ENCODE peak calls at places on chromosomes 7 and 10, in nine cellular contexts. One of them, this sample, is unnamed. For H3K9me3, the result is how much of the 10 kb centered on the place peaks cover.

GRCh38 chr10:34098817-34099567 is 716.1 kb downstream of the PARD3 start:
- DNase-seq in esophagus muscularis mucosa: no peak
- DNase-seq in right atrium auricular region: no peak
- DNase-seq in CD8-positive, alpha-beta T cell: no peak
- DNase-seq in Panc1: no peak
- DNase-seq in ovary: no peak
- DNase-seq in testis: no peak
- DNase-seq in left ventricle myocardium inferior: no peak
- DNase-seq in pancreas: no peak
- DNase-seq in this sample: no peak

GRCh38 chr10:101938316-101939272 is 95.0 kb upstream of the KCNIP2 start:
- DNase-seq in left ventricle myocardium inferior: no peak
- DNase-seq in testis: peak
- DNase-seq in ovary: peak
- DNase-seq in right atrium auricular region: no peak
- DNase-seq in esophagus muscularis mucosa: no peak
- DNase-seq in CD8-positive, alpha-beta T cell: no peak
- DNase-seq in Panc1: peak
- DNase-seq in pancreas: no peak
- DNase-seq in this sample: no peak

GRCh38 chr7:27873981-27874957 is 134.3 kb downstream of the TAX1BP1 start:
- DNase-seq in esophagus muscularis mucosa: no peak
- DNase-seq in Panc1: peak
- DNase-seq in left ventricle myocardium inferior: peak
- DNase-seq in testis: peak
- DNase-seq in ovary: peak
- DNase-seq in right atrium auricular region: no peak
- DNase-seq in CD8-positive, alpha-beta T cell: no peak
- DNase-seq in pancreas: peak
- DNase-seq in this sample: peak

GRCh38 chr7:2856388-2857169 is 12.5 kb upstream of the GNA12 start:
- DNase-seq in Panc1: no peak
- DNase-seq in ovary: no peak
- DNase-seq in right atrium auricular region: no peak
- DNase-seq in left ventricle myocardium inferior: no peak
- DNase-seq in esophagus muscularis mucosa: no peak
- DNase-seq in pancreas: no peak
- DNase-seq in testis: no peak
- DNase-seq in CD8-positive, alpha-beta T cell: no peak
- DNase-seq in this sample: no peak

GRCh38 chr7:43757073-43757720 is 1.3 kb upstream of the BLVRA start:
- DNase-seq in Panc1: no peak
- DNase-seq in right atrium auricular region: no peak
- DNase-seq in esophagus muscularis mucosa: peak
- DNase-seq in left ventricle myocardium inferior: no peak
- DNase-seq in CD8-positive, alpha-beta T cell: no peak
- DNase-seq in ovary: no peak
- DNase-seq in pancreas: no peak
- DNase-seq in testis: no peak
- DNase-seq in this sample: no peak

GRCh38 chr7:82413237-82413636 is 30.3 kb downstream of the CACNA2D1 start:
- DNase-seq in esophagus muscularis mucosa: no peak
- DNase-seq in ovary: no peak
- DNase-seq in left ventricle myocardium inferior: peak
- DNase-seq in pancreas: no peak
- DNase-seq in testis: no peak
- DNase-seq in CD8-positive, alpha-beta T cell: no peak
- DNase-seq in Panc1: no peak
- DNase-seq in right atrium auricular region: no peak
- DNase-seq in this sample: no peak

GRCh38 chr10:490891-491571 is 198.4 kb downstream of the DIP2C start:
- DNase-seq in CD8-positive, alpha-beta T cell: no peak
- DNase-seq in left ventricle myocardium inferior: peak
- DNase-seq in pancreas: no peak
- DNase-seq in right atrium auricular region: peak
- DNase-seq in Panc1: no peak
- DNase-seq in esophagus muscularis mucosa: no peak
- DNase-seq in testis: no peak
- DNase-seq in ovary: peak
- DNase-seq in this sample: peak

GRCh38 chr7:104005197-104005596 is 15.7 kb upstream of the RELN start:
- DNase-seq in CD8-positive, alpha-beta T cell: no peak
- DNase-seq in right atrium auricular region: no peak
- DNase-seq in pancreas: no peak
- DNase-seq in Panc1: no peak
- DNase-seq in testis: no peak
- DNase-seq in left ventricle myocardium inferior: no peak
- DNase-seq in esophagus muscularis mucosa: no peak
- DNase-seq in ovary: no peak
- DNase-seq in this sample: no peak

GRCh38 chr10:114631678-114632417 is 26.2 kb downstream of the ABLIM1 start:
- DNase-seq in CD8-positive, alpha-beta T cell: no peak
- DNase-seq in ovary: peak
- DNase-seq in esophagus muscularis mucosa: no peak
- DNase-seq in left ventricle myocardium inferior: peak
- DNase-seq in pancreas: peak
- DNase-seq in testis: peak
- DNase-seq in Panc1: no peak
- DNase-seq in right atrium auricular region: peak
- DNase-seq in this sample: no peak

GRCh38 chr10:88687853-88688467 is 18.1 kb upstream of the LIPK start:
- DNase-seq in ovary: no peak
- DNase-seq in esophagus muscularis mucosa: no peak
- DNase-seq in right atrium auricular region: no peak
- DNase-seq in testis: no peak
- DNase-seq in left ventricle myocardium inferior: no peak
- DNase-seq in pancreas: no peak
- DNase-seq in Panc1: no peak
- DNase-seq in CD8-positive, alpha-beta T cell: no peak
- DNase-seq in this sample: no peak

GRCh38 chr10:105195831-105196230 is 554.7 kb downstream of the SORCS3 start:
- DNase-seq in esophagus muscularis mucosa: no peak
- DNase-seq in testis: no peak
- DNase-seq in left ventricle myocardium inferior: no peak
- DNase-seq in Panc1: no peak
- DNase-seq in CD8-positive, alpha-beta T cell: no peak
- DNase-seq in ovary: no peak
- DNase-seq in pancreas: no peak
- DNase-seq in right atrium auricular region: no peak
- DNase-seq in this sample: no peak

GRCh38 chr7:73520673-73521635 is 1.1 kb downstream of the BAZ1B start:
- DNase-seq in CD8-positive, alpha-beta T cell: no peak
- DNase-seq in testis: no peak
- DNase-seq in pancreas: no peak
- DNase-seq in left ventricle myocardium inferior: no peak
- DNase-seq in esophagus muscularis mucosa: no peak
- DNase-seq in right atrium auricular region: no peak
- DNase-seq in ovary: no peak
- DNase-seq in Panc1: no peak
- DNase-seq in this sample: no peak

GRCh38 chr10:97551271-97551670 is 21.3 kb upstream of the ANKRD2 start:
- DNase-seq in Panc1: no peak
- DNase-seq in right atrium auricular region: no peak
- DNase-seq in testis: no peak
- DNase-seq in esophagus muscularis mucosa: no peak
- DNase-seq in pancreas: peak
- DNase-seq in CD8-positive, alpha-beta T cell: no peak
- DNase-seq in ovary: no peak
- DNase-seq in left ventricle myocardium inferior: no peak
- DNase-seq in this sample: no peak

GRCh38 chr10:92876509-92877036 is 28.3 kb downstream of the EXOC6 start:
- DNase-seq in CD8-positive, alpha-beta T cell: no peak
- DNase-seq in esophagus muscularis mucosa: no peak
- DNase-seq in testis: no peak
- DNase-seq in Panc1: no peak
- DNase-seq in right atrium auricular region: no peak
- DNase-seq in left ventricle myocardium inferior: no peak
- DNase-seq in ovary: no peak
- DNase-seq in pancreas: no peak
- DNase-seq in this sample: no peak

GRCh38 chr10:110912374-110912773 is 6.6 kb downstream of the BBIP1 start:
- DNase-seq in ovary: no peak
- DNase-seq in Panc1: no peak
- DNase-seq in testis: no peak
- DNase-seq in left ventricle myocardium inferior: no peak
- DNase-seq in pancreas: no peak
- DNase-seq in right atrium auricular region: no peak
- DNase-seq in esophagus muscularis mucosa: no peak
- DNase-seq in CD8-positive, alpha-beta T cell: no peak
- DNase-seq in this sample: no peak

GRCh38 chr10:92124524-92125168 is 166.2 kb downstream of the CPEB3 start:
- DNase-seq in pancreas: no peak
- DNase-seq in Panc1: no peak
- DNase-seq in right atrium auricular region: no peak
- DNase-seq in left ventricle myocardium inferior: no peak
- DNase-seq in esophagus muscularis mucosa: no peak
- DNase-seq in CD8-positive, alpha-beta T cell: no peak
- DNase-seq in testis: no peak
- DNase-seq in ovary: peak
- DNase-seq in this sample: peak

DNA sequence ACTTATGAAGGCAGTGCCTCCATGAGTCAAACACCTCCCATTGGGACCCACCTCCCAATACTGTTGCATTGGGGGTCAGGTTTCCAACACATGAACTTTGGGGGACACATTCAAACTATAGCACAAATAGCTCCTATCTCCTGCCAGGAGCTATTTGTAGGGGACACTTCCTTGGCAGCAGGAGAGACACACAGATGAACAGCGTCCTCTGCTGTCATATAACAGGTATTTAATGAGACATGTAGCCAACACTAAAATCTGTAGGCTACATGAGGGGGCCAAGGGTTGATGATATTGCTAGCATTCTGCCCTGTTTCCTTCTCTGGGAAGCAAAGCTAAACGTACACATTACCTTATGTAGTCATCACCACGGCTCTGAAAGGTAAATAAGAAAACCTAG is 2.6 kb upstream of the GPR26 start:
- DNase-seq in CD8-positive, alpha-beta T cell: no peak
- DNase-seq in left ventricle myocardium inferior: no peak
- DNase-seq in ovary: no peak
- DNase-seq in right atrium auricular region: no peak
- DNase-seq in Panc1: no peak
- DNase-seq in esophagus muscularis mucosa: no peak
- DNase-seq in pancreas: no peak
- DNase-seq in testis: no peak
- DNase-seq in this sample: no peak
- TF ChIP-seq CTCF in CD8-positive, alpha-beta T cell: no peak
- TF ChIP-seq CTCF in left ventricle myocardium inferior: no peak
- TF ChIP-seq CTCF in ovary: no peak
- TF ChIP-seq CTCF in right atrium auricular region: no peak
- TF ChIP-seq CTCF in Panc1: no peak
- TF ChIP-seq CTCF in esophagus muscularis mucosa: no peak
- TF ChIP-seq CTCF in pancreas: no peak
- TF ChIP-seq CTCF in testis: no peak
- TF ChIP-seq CTCF in this sample: no peak

GRCh38 chr7:65001291-65001814 is 5.1 kb downstream of the ERV3-1 start:
- DNase-seq in testis: no peak
- DNase-seq in ovary: no peak
- DNase-seq in left ventricle myocardium inferior: no peak
- DNase-seq in CD8-positive, alpha-beta T cell: no peak
- DNase-seq in pancreas: no peak
- DNase-seq in esophagus muscularis mucosa: no peak
- DNase-seq in Panc1: no peak
- DNase-seq in right atrium auricular region: no peak
- DNase-seq in this sample: no peak
- H3K9me3 ChIP-seq in testis: under half
- H3K9me3 ChIP-seq in ovary: under half
- H3K9me3 ChIP-seq in left ventricle myocardium inferior: under half
- H3K9me3 ChIP-seq in CD8-positive, alpha-beta T cell: under half
- H3K9me3 ChIP-seq in pancreas: under half
- H3K9me3 ChIP-seq in esophagus muscularis mucosa: under half
- H3K9me3 ChIP-seq in Panc1: under half
- H3K9me3 ChIP-seq in right atrium auricular region: under half
- H3K9me3 ChIP-seq in this sample: under half

GRCh38 chr10:123140164-123140982 is 4.6 kb downstream of the HMX3 start:
- DNase-seq in Panc1: no peak
- DNase-seq in ovary: no peak
- DNase-seq in pancreas: peak
- DNase-seq in CD8-positive, alpha-beta T cell: no peak
- DNase-seq in esophagus muscularis mucosa: peak
- DNase-seq in right atrium auricular region: peak
- DNase-seq in testis: no peak
- DNase-seq in left ventricle myocardium inferior: no peak
- DNase-seq in this sample: no peak
- TF ChIP-seq CTCF in Panc1: peak
- TF ChIP-seq CTCF in ovary: no peak
- TF ChIP-seq CTCF in pancreas: no peak
- TF ChIP-seq CTCF in CD8-positive, alpha-beta T cell: no peak
- TF ChIP-seq CTCF in esophagus muscularis mucosa: no peak
- TF ChIP-seq CTCF in right atrium auricular region: no peak
- TF ChIP-seq CTCF in testis: no peak
- TF ChIP-seq CTCF in left ventricle myocardium inferior: no peak
- TF ChIP-seq CTCF in this sample: no peak

GRCh38 chr7:57344957-57345356 is 105.0 kb upstream of the ZNF716 start:
- DNase-seq in Panc1: no peak
- DNase-seq in ovary: no peak
- DNase-seq in pancreas: no peak
- DNase-seq in right atrium auricular region: no peak
- DNase-seq in testis: no peak
- DNase-seq in left ventricle myocardium inferior: no peak
- DNase-seq in CD8-positive, alpha-beta T cell: no peak
- DNase-seq in esophagus muscularis mucosa: no peak
- DNase-seq in this sample: no peak

GRCh38 chr7:57343901-57344622 is 105.9 kb upstream of the ZNF716 start:
- DNase-seq in pancreas: no peak
- DNase-seq in left ventricle myocardium inferior: peak
- DNase-seq in testis: no peak
- DNase-seq in esophagus muscularis mucosa: no peak
- DNase-seq in CD8-positive, alpha-beta T cell: no peak
- DNase-seq in Panc1: no peak
- DNase-seq in ovary: no peak
- DNase-seq in right atrium auricular region: peak
- DNase-seq in this sample: no peak

GRCh38 chr7:57339198-57339944 is 110.6 kb upstream of the ZNF716 start:
- DNase-seq in left ventricle myocardium inferior: no peak
- DNase-seq in Panc1: no peak
- DNase-seq in esophagus muscularis mucosa: no peak
- DNase-seq in ovary: no peak
- DNase-seq in CD8-positive, alpha-beta T cell: no peak
- DNase-seq in pancreas: no peak
- DNase-seq in testis: no peak
- DNase-seq in right atrium auricular region: no peak
- DNase-seq in this sample: no peak

GRCh38 chr7:57348646-57349269 is 101.2 kb upstream of the ZNF716 start:
- DNase-seq in ovary: no peak
- DNase-seq in pancreas: no peak
- DNase-seq in CD8-positive, alpha-beta T cell: no peak
- DNase-seq in esophagus muscularis mucosa: no peak
- DNase-seq in right atrium auricular region: peak
- DNase-seq in Panc1: no peak
- DNase-seq in testis: no peak
- DNase-seq in left ventricle myocardium inferior: peak
- DNase-seq in this sample: no peak

DNA sequence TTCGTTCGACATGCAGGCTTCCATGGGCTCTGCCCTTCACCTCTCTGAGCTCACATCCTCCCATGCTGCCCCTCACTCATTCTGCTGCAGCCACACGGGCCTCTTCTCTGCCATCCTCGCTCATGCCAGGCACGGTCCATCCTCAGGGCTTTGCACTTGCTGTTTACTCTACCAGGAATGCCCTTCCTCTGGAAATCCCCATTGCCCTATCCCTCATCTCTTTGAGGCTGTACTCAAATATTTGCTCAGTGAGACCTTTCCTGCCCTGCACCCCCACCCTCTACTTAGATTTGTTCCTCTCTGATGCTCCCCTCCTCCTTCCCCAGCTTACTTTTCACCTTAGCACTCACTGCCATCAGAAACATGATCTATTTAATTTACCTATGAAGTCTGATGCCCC is 107.0 kb upstream of the ZNF716 start:
- DNase-seq in ovary: no peak
- DNase-seq in CD8-positive, alpha-beta T cell: no peak
- DNase-seq in testis: no peak
- DNase-seq in right atrium auricular region: no peak
- DNase-seq in pancreas: no peak
- DNase-seq in left ventricle myocardium inferior: no peak
- DNase-seq in Panc1: no peak
- DNase-seq in esophagus muscularis mucosa: no peak
- DNase-seq in this sample: no peak
- H3K9me3 ChIP-seq in ovary: under half
- H3K9me3 ChIP-seq in CD8-positive, alpha-beta T cell: under half
- H3K9me3 ChIP-seq in testis: under half
- H3K9me3 ChIP-seq in right atrium auricular region: under half
- H3K9me3 ChIP-seq in pancreas: under half
- H3K9me3 ChIP-seq in left ventricle myocardium inferior: under half
- H3K9me3 ChIP-seq in Panc1: under half
- H3K9me3 ChIP-seq in esophagus muscularis mucosa: under half
- H3K9me3 ChIP-seq in this sample: under half

This sample was measured in tibial artery.